ENCODE peak calls at places on chromosomes 1 and 21, in five cellular contexts. D is sigmoid colon, A is psoas muscle, P is PC-3, T is dorsolateral prefrontal cortex. W is an unnamed sample.

GRCh38 chr1:67540733-67541125 is 110.5 kb upstream of the SERBP1 start:
- DNase-seq in D (no peak), A (no peak), P (peak), T (no peak), W (no peak)

GRCh38 chr1:182217071-182217470 is 155.6 kb upstream of the ZNF648 start:
- DNase-seq in D (no peak), A (no peak), P (peak), T (no peak), W (no peak)

GRCh38 chr1:162177126-162177525 is 107.6 kb downstream of the NOS1AP start:
- DNase-seq in D (no peak), A (no peak), P (peak), T (no peak), W (no peak)

GRCh38 chr1:31412732-31413404 is at the start of gene SERINC2:
- DNase-seq in D (no peak), A (no peak), P (peak), T (no peak), W (no peak)

GRCh38 chr1:186014370-186015030 is 280.3 kb downstream of the HMCN1 start:
- DNase-seq in D (no peak), A (no peak), P (no peak), T (no peak), W (no peak)

GRCh38 chr1:174397261-174397660 is 50.5 kb upstream of the GPR52 start:
- DNase-seq in D (no peak), A (no peak), P (no peak), T (no peak), W (no peak)

GRCh38 chr1:29708818-29709710 is 472.7 kb downstream of the PTPRU start:
- DNase-seq in D (no peak), A (no peak), P (peak), T (no peak), W (no peak)

GRCh38 chr1:17342014-17342441 is 30.0 kb upstream of the PADI6 start:
- DNase-seq in D (peak), A (no peak), P (no peak), T (no peak), W (peak)

GRCh38 chr21:31347435-31348032 is 3.5 kb upstream of the TIAM1 start:
- DNase-seq in D (no peak), A (no peak), P (peak), T (no peak), W (no peak)

GRCh38 chr1:234722267-234722704 is 112.3 kb upstream of the IRF2BP2 start:
- DNase-seq in D (peak), A (no peak), P (no peak), T (no peak), W (peak)

GRCh38 chr21:31181089-31181757 is 142.9 kb upstream of the KRTAP19-8 start:
- DNase-seq in D (no peak), A (no peak), P (no peak), T (no peak), W (no peak)

GRCh38 chr1:38889589-38889988 is 8.2 kb upstream of the GJA9 start:
- DNase-seq in D (no peak), A (no peak), P (no peak), T (no peak), W (no peak)

GRCh38 chr1:172603816-172604215 is 55.1 kb upstream of the FASLG start:
- DNase-seq in D (no peak), A (no peak), P (peak), T (no peak), W (no peak)
- H3K27ac ChIP-seq in D (no peak), A (no peak), P (no peak), T (no peak), W (no peak)

DNA sequence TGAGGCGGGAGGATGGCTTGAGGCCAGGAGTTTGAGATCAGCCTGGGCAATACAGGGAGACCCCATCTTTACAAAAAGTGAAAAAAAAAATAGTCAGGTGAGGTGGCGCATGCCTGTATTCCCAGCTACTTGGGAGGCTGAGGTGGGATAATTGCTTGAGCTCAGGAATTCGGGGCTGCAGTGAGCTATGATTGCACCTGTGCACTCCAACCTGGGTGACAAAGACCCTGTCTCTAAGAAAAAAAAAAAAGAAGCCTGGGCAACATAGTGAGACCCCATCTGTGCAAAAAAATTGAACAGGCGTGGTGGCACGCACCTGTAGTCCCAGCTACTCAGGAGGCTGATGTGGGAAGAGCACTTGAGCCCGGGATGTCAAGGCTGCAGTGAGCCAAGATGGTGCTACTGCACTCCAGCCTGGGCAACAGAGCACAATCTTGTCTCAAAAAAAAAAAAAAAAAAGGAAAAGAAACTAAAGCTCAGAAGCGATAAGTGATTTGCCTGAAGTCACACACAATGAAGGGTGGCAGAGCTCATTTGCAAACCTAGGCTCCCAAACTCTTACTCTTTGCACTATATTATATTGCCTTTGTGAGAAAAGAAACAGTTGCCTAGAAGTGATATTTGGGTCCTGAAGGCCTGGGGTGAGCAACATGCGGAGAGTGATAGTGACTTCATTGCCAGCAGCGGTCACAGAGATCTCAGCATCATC is 2.0 kb downstream of the CCDC24 start:
- DNase-seq in D (no peak), A (no peak), P (no peak), T (no peak), W (no peak)
- H3K27ac ChIP-seq in D (no peak), A (no peak), P (no peak), T (peak), W (no peak)

GRCh38 chr1:8524637-8525157 is 206.8 kb downstream of the SLC45A1 start:
- DNase-seq in D (no peak), A (no peak), P (no peak), T (no peak), W (no peak)
- H3K27ac ChIP-seq in D (peak), A (peak), P (no peak), T (peak), W (no peak)

GRCh38 chr1:107450899-107451664 is 310.2 kb downstream of the NTNG1 start:
- DNase-seq in D (no peak), A (no peak), P (no peak), T (no peak), W (no peak)
- H3K27ac ChIP-seq in D (no peak), A (no peak), P (no peak), T (no peak), W (no peak)

GRCh38 chr1:110086959-110087358 is 16.5 kb upstream of the ALX3 start:
- DNase-seq in D (no peak), A (peak), P (no peak), T (no peak), W (no peak)

GRCh38 chr1:110082477-110082876 is 12.0 kb upstream of the ALX3 start:
- DNase-seq in D (no peak), A (peak), P (no peak), T (no peak), W (no peak)

GRCh38 chr1:110085666-110086065 is 15.2 kb upstream of the ALX3 start:
- DNase-seq in D (no peak), A (peak), P (no peak), T (no peak), W (no peak)

GRCh38 chr1:110084226-110085078 is 14.0 kb upstream of the ALX3 start:
- DNase-seq in D (peak), A (peak), P (no peak), T (no peak), W (peak)

GRCh38 chr1:110083453-110084225 is 13.2 kb upstream of the ALX3 start:
- DNase-seq in D (no peak), A (peak), P (no peak), T (no peak), W (no peak)
- H3K27ac ChIP-seq in D (peak), A (no peak), P (no peak), T (peak), W (no peak)

GRCh38 chr21:46509760-46510159 is 51.1 kb downstream of the DIP2A start:
- DNase-seq in D (no peak), A (no peak), P (peak), T (no peak), W (no peak)

GRCh38 chr21:46504681-46505080 is 46.0 kb downstream of the DIP2A start:
- DNase-seq in D (no peak), A (no peak), P (no peak), T (no peak), W (no peak)

GRCh38 chr21:46503922-46504539 is 45.3 kb downstream of the DIP2A start:
- DNase-seq in D (no peak), A (no peak), P (no peak), T (no peak), W (no peak)

GRCh38 chr21:46507562-46507961 is 48.9 kb downstream of the DIP2A start:
- DNase-seq in D (no peak), A (no peak), P (no peak), T (no peak), W (no peak)
- H3K27ac ChIP-seq in D (no peak), A (no peak), P (no peak), T (no peak), W (no peak)

GRCh38 chr1:81725823-81726222 is 74.9 kb upstream of the ADGRL2 start:
- DNase-seq in D (no peak), A (no peak), P (no peak), T (no peak), W (no peak)
- H3K27ac ChIP-seq in D (no peak), A (no peak), P (no peak), T (no peak), W (no peak)

DNA sequence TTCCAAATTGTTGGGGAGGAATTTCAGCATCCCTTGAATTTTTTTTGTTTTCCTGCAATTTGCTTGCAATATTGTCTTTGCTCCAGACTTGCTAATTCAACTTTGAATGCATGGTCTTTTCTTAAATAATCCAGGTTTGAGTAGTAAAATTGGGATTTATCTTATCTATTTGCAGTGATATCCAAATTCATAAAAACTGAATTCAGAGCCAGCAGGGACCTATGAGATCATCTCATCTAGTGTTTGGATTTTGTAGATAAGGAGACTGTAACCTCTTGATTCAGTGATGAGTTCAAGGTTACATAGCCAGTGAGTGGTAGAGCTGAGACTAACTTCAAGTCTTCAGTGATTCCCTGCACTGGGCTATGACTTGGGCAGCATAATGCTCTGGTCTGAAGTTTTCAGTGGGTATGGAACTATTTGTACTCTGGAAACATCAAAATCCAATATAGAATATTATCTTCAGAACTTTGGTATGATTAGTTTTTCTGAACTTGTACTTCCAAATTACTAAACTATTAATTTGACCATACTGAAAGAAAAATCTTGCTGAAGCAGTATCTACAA is 109.4 kb downstream of the DISP1 start:
- DNase-seq in D (no peak), A (no peak), P (no peak), T (no peak), W (no peak)
- H3K27ac ChIP-seq in D (no peak), A (no peak), P (no peak), T (no peak), W (no peak)

W was measured in right cardiac atrium.